ENCODE peak calls at places on chromosomes 2 and 18, in six cellular contexts. P is ecto neural progenitor cell, O is GDM1, B is ACHN, W is non-pigmented ciliary epithelial cell, Q is activated gamma-delta T cell treated with Interleukin-2 at 50 U/mL for 16 hours. N is an unnamed sample.

GRCh38 chr2:11955314-11955713 is 208.9 kb downstream of the LPIN1 start:
- DNase-seq in B (no peak), Q (no peak), W (no peak), O (no peak), P (no peak), N (no peak)

GRCh38 chr2:198587201-198587600 is 782.8 kb downstream of the PLCL1 start:
- DNase-seq in Q (no peak), P (no peak), O (no peak), B (no peak), W (no peak), N (no peak)

GRCh38 chr18:63897072-63897471 is 9.6 kb downstream of the SERPINB2 start:
- DNase-seq in B (no peak), Q (no peak), P (no peak), W (no peak), O (no peak), N (no peak)

GRCh38 chr2:232522014-232522854 is 2.0 kb downstream of the PRSS56 start:
- DNase-seq in O (no peak), W (no peak), P (peak), Q (peak), B (peak), N (no peak)

GRCh38 chr2:219681301-219682290 is 54.2 kb downstream of the SLC4A3 start:
- DNase-seq in B (no peak), W (no peak), Q (no peak), P (no peak), O (no peak), N (no peak)

GRCh38 chr18:44742741-44743311 is 62.1 kb downstream of the SETBP1 start:
- DNase-seq in Q (no peak), O (no peak), P (no peak), W (no peak), B (no peak), N (peak)

GRCh38 chr2:199589303-199589702 is 131.6 kb upstream of the SATB2 start:
- DNase-seq in B (no peak), W (no peak), Q (no peak), O (no peak), P (no peak), N (no peak)

GRCh38 chr2:204948364-204948763 is 403.1 kb downstream of the PARD3B start:
- DNase-seq in Q (no peak), P (no peak), O (no peak), W (no peak), B (no peak), N (no peak)

GRCh38 chr18:9048808-9049494 is 53.5 kb upstream of the NDUFV2 start:
- DNase-seq in Q (no peak), P (no peak), W (no peak), O (no peak), B (no peak), N (no peak)

GRCh38 chr2:121019073-121019472 is 265.9 kb downstream of the TFCP2L1 start:
- DNase-seq in O (no peak), Q (no peak), W (no peak), B (no peak), P (peak), N (no peak)

GRCh38 chr2:27237341-27237945 is 20.3 kb downstream of the CAD start:
- DNase-seq in O (no peak), B (no peak), W (no peak), Q (no peak), P (no peak), N (no peak)

GRCh38 chr2:196230051-196230450 is 58.7 kb upstream of the STK17B start:
- DNase-seq in Q (no peak), P (no peak), O (no peak), B (no peak), W (no peak), N (no peak)

GRCh38 chr18:56563568-56563967 is 74.8 kb downstream of the TXNL1 start:
- DNase-seq in W (no peak), O (no peak), B (no peak), Q (no peak), P (peak), N (no peak)

GRCh38 chr2:184425083-184425482 is 173.2 kb upstream of the ZNF804A start:
- DNase-seq in Q (no peak), W (no peak), B (no peak), O (no peak), P (no peak), N (no peak)

GRCh38 chr2:48567671-48568070 is 37.7 kb downstream of the STON1 start:
- DNase-seq in P (no peak), W (no peak), O (no peak), Q (no peak), B (no peak), N (no peak)

GRCh38 chr2:127415593-127416485 is 2.4 kb upstream of the PROC start:
- DNase-seq in P (peak), O (peak), Q (peak), B (peak), W (no peak), N (no peak)

GRCh38 chr2:96762529-96763253 is 2.0 kb downstream of the CNNM4 start:
- DNase-seq in B (no peak), P (peak), Q (no peak), W (no peak), O (no peak), N (no peak)

GRCh38 chr2:130798472-130799221 is 38.1 kb upstream of the ARHGEF4 start:
- DNase-seq in Q (no peak), B (no peak), P (peak), W (no peak), O (no peak), N (no peak)

GRCh38 chr2:75606851-75607798 is 39.5 kb upstream of the MRPL19 start:
- DNase-seq in Q (no peak), W (peak), B (peak), P (no peak), O (no peak), N (peak)

GRCh38 chr2:12733846-12734245 is 17.1 kb downstream of the TRIB2 start:
- DNase-seq in O (no peak), B (no peak), W (no peak), P (no peak), Q (no peak), N (no peak)

GRCh38 chr2:75021672-75022071 is 63.2 kb downstream of the POLE4 start:
- DNase-seq in W (peak), O (no peak), P (no peak), B (no peak), Q (no peak), N (no peak)

GRCh38 chr2:33229646-33230045 is 246.8 kb upstream of the RASGRP3 start:
- DNase-seq in W (no peak), O (no peak), Q (no peak), B (no peak), P (no peak), N (no peak)

GRCh38 chr2:30195011-30195410 is 36.3 kb upstream of the LBH start:
- DNase-seq in W (no peak), B (no peak), O (no peak), Q (no peak), P (no peak), N (no peak)

GRCh38 chr2:191593622-191594416 is 84.1 kb upstream of the NABP1 start:
- DNase-seq in W (no peak), B (peak), O (no peak), P (no peak), Q (no peak), N (peak)

GRCh38 chr2:19881221-19881620 is 20.6 kb downstream of the TTC32 start:
- DNase-seq in O (no peak), B (no peak), P (peak), W (no peak), Q (no peak), N (no peak)

GRCh38 chr18:12944724-12945123 is 3.1 kb upstream of the SEH1L start:
- DNase-seq in O (peak), B (no peak), P (no peak), Q (no peak), W (no peak), N (no peak)